ENCODE peak calls at places on chromosome 3, in six cellular contexts. G, Z, O, D, P and R are unnamed samples.

GRCh38 chr3:129413687-129414506 is 14.5 kb downstream of the EFCAB12 start:
- DNase-seq in G (no peak), Z (peak), O (no peak), D (peak), P (peak), R (peak)

GRCh38 chr3:152328841-152329240 is 60.1 kb downstream of the MBNL1 start:
- DNase-seq in G (no peak), Z (peak), O (no peak), D (peak), P (peak), R (peak)

GRCh38 chr3:152738656-152739055 is 96.3 kb upstream of the P2RY1 start:
- DNase-seq in G (no peak), Z (no peak), O (no peak), D (no peak), P (peak), R (no peak)

GRCh38 chr3:71127463-71128243 is 455.9 kb downstream of the FOXP1 start:
- DNase-seq in G (peak), Z (peak), O (no peak), D (peak), P (no peak), R (peak)

GRCh38 chr3:39415983-39416382 is 9.5 kb downstream of the RPSA start:
- DNase-seq in G (no peak), Z (no peak), O (no peak), D (no peak), P (no peak), R (no peak)

GRCh38 chr3:184741798-184742675 is 30.2 kb upstream of the MAGEF1 start:
- DNase-seq in G (no peak), Z (no peak), O (no peak), D (no peak), P (no peak), R (no peak)

GRCh38 chr3:144643778-144644191 is 672.2 kb downstream of the DIPK2A start:
- DNase-seq in G (no peak), Z (no peak), O (no peak), D (no peak), P (peak), R (no peak)

GRCh38 chr3:126340943-126341754 is 16.1 kb downstream of the KLF15 start:
- DNase-seq in G (no peak), Z (no peak), O (no peak), D (no peak), P (no peak), R (no peak)

GRCh38 chr3:123449092-123449985 is 449 bp upstream of the ADCY5 start:
- DNase-seq in G (no peak), Z (peak), O (peak), D (no peak), P (no peak), R (no peak)

GRCh38 chr3:29537889-29538609 is 257.2 kb downstream of the RBMS3 start:
- DNase-seq in G (no peak), Z (no peak), O (no peak), D (no peak), P (no peak), R (no peak)

GRCh38 chr3:98855811-98856400 is 45.6 kb downstream of the DCBLD2 start:
- DNase-seq in G (no peak), Z (peak), O (no peak), D (peak), P (peak), R (peak)

GRCh38 chr3:55147856-55148720 is 220.2 kb upstream of the LRTM1 start:
- DNase-seq in G (no peak), Z (no peak), O (no peak), D (no peak), P (no peak), R (no peak)

GRCh38 chr3:156209631-156210336 is 89.4 kb downstream of the KCNAB1 start:
- DNase-seq in G (no peak), Z (no peak), O (no peak), D (no peak), P (no peak), R (no peak)

GRCh38 chr3:53704363-53704725 is 141.9 kb downstream of the CHDH start:
- DNase-seq in G (no peak), Z (no peak), O (no peak), D (no peak), P (no peak), R (no peak)

GRCh38 chr3:42118762-42119361 is 27.7 kb downstream of the TRAK1 start:
- DNase-seq in G (no peak), Z (peak), O (peak), D (peak), P (no peak), R (peak)

GRCh38 chr3:32354362-32354778 is 37.3 kb upstream of the CMTM7 start:
- DNase-seq in G (no peak), Z (peak), O (no peak), D (peak), P (no peak), R (no peak)

GRCh38 chr3:140093742-140094141 is 158.8 kb downstream of the CLSTN2 start:
- DNase-seq in G (no peak), Z (peak), O (no peak), D (peak), P (peak), R (peak)

GRCh38 chr3:52137311-52137710 is 16.9 kb downstream of the POC1A start:
- DNase-seq in G (no peak), Z (no peak), O (no peak), D (no peak), P (no peak), R (no peak)

GRCh38 chr3:178443634-178444033 is 92.6 kb upstream of the KCNMB2 start:
- DNase-seq in G (no peak), Z (no peak), O (no peak), D (no peak), P (no peak), R (no peak)

GRCh38 chr3:196942915-196943277 is 568 bp upstream of the NCBP2 start:
- DNase-seq in G (no peak), Z (peak), O (no peak), D (no peak), P (peak), R (peak)

GRCh38 chr3:109355625-109356441 is 18.5 kb upstream of the DPPA4 start:
- DNase-seq in G (no peak), Z (peak), O (no peak), D (no peak), P (no peak), R (no peak)

GRCh38 chr3:140501054-140501769 is 176.7 kb upstream of the TRIM42 start:
- DNase-seq in G (no peak), Z (peak), O (no peak), D (no peak), P (no peak), R (no peak)

GRCh38 chr3:37993067-37993809 is 2.7 kb downstream of the VILL start:
- DNase-seq in G (no peak), Z (no peak), O (no peak), D (no peak), P (no peak), R (no peak)

GRCh38 chr3:58250093-58250707 is 12.6 kb downstream of the ABHD6 start:
- DNase-seq in G (no peak), Z (no peak), O (no peak), D (no peak), P (no peak), R (no peak)

GRCh38 chr3:52896613-52897012 is 735 bp downstream of the STIMATE start:
- DNase-seq in G (no peak), Z (peak), O (no peak), D (no peak), P (no peak), R (no peak)

GRCh38 chr3:35817212-35817611 is 177.9 kb downstream of the ARPP21 start:
- DNase-seq in G (no peak), Z (no peak), O (no peak), D (no peak), P (no peak), R (no peak)

GRCh38 chr3:171753665-171754408 is 56.4 kb downstream of the PLD1 start:
- DNase-seq in G (no peak), Z (peak), O (no peak), D (no peak), P (peak), R (no peak)

GRCh38 chr3:36193448-36193847 is 186.9 kb upstream of the STAC start:
- DNase-seq in G (no peak), Z (peak), O (no peak), D (no peak), P (no peak), R (no peak)

GRCh38 chr3:132721479-132722164 is 587 bp downstream of the NPHP3 start:
- DNase-seq in G (no peak), Z (peak), O (no peak), D (peak), P (peak), R (peak)

GRCh38 chr3:182686033-182686886 is 107.0 kb upstream of the ATP11B start:
- DNase-seq in G (no peak), Z (no peak), O (no peak), D (no peak), P (no peak), R (no peak)

GRCh38 chr3:129695203-129695602 is 88.7 kb upstream of the PLXND1 start:
- DNase-seq in G (no peak), Z (no peak), O (no peak), D (no peak), P (peak), R (no peak)

GRCh38 chr3:127491323-127491722 is 99.2 kb downstream of the TPRA1 start:
- DNase-seq in G (no peak), Z (no peak), O (no peak), D (no peak), P (no peak), R (no peak)

GRCh38 chr3:177770821-177771220 is 573.5 kb upstream of the TBL1XR1 start:
- DNase-seq in G (no peak), Z (peak), O (no peak), D (peak), P (no peak), R (peak)

GRCh38 chr3:29718661-29719065 is 437.8 kb downstream of the RBMS3 start:
- DNase-seq in G (no peak), Z (peak), O (no peak), D (no peak), P (no peak), R (no peak)

GRCh38 chr3:51712511-51712931 is 5.7 kb downstream of the GRM2 start:
- DNase-seq in G (no peak), Z (no peak), O (no peak), D (no peak), P (no peak), R (no peak)

GRCh38 chr3:127674099-127674792 is 1.5 kb downstream of the ABTB1 start:
- DNase-seq in G (no peak), Z (no peak), O (no peak), D (no peak), P (no peak), R (no peak)

GRCh38 chr3:37667359-37667758 is 194.3 kb upstream of the CTDSPL start:
- DNase-seq in G (no peak), Z (no peak), O (no peak), D (no peak), P (no peak), R (no peak)